ENCODE peak calls at places on chromosomes 4 and X, in nine cellular contexts. Z is astrocyte of the cerebellum, J is HFFc6, G is fibroblast of lung, B is MCF 10A, P is cardiac fibroblast, E is mucosa of descending colon, O is HCT116, X is OCI-LY7. T is an unnamed sample.

GRCh38 chrX:18210470-18210869 is 10.2 kb downstream of the BEND2 start:
- DNase-seq in G (peak), E (no peak), Z (peak), O (no peak), J (no peak), B (no peak), X (no peak), P (peak), T (no peak)

GRCh38 chr4:185801471-185801870 is 10.5 kb downstream of the SORBS2 start:
- DNase-seq in Z (no peak), X (no peak), J (no peak), O (no peak), B (no peak), P (no peak), E (no peak), G (no peak), T (no peak)

GRCh38 chr4:15396157-15396800 is 31.6 kb upstream of the C1QTNF7 start:
- DNase-seq in E (no peak), Z (peak), J (peak), X (peak), B (peak), G (peak), O (peak), P (peak), T (no peak)

GRCh38 chr4:40205259-40206198 is 8.7 kb downstream of the RHOH start:
- DNase-seq in Z (no peak), X (peak), O (no peak), E (no peak), B (no peak), P (no peak), G (no peak), J (no peak), T (no peak)

GRCh38 chr4:90187148-90187884 is 60.1 kb downstream of the CCSER1 start:
- DNase-seq in J (no peak), E (no peak), Z (no peak), B (no peak), G (no peak), X (no peak), P (no peak), O (no peak), T (no peak)

GRCh38 chrX:12974797-12975669 is at the start of gene TMSB4X:
- DNase-seq in X (peak), Z (no peak), J (peak), P (peak), B (peak), O (no peak), E (peak), G (peak), T (no peak)

GRCh38 chrX:77114501-77114900 is 332.7 kb upstream of the FGF16 start:
- DNase-seq in P (no peak), Z (no peak), G (no peak), J (no peak), O (no peak), X (no peak), B (no peak), E (no peak), T (no peak)

GRCh38 chr4:158015241-158015640 is 157.6 kb downstream of the GASK1B start:
- DNase-seq in Z (no peak), O (no peak), G (peak), B (no peak), J (peak), E (no peak), X (no peak), P (peak), T (no peak)

GRCh38 chr4:139975830-139976272 is 178.1 kb downstream of the MAML3 start:
- DNase-seq in Z (no peak), P (peak), E (no peak), B (peak), G (peak), O (no peak), X (peak), J (no peak), T (no peak)

GRCh38 chr4:174023641-174024040 is 259.8 kb downstream of the FBXO8 start:
- DNase-seq in E (no peak), J (no peak), X (no peak), G (no peak), Z (no peak), B (peak), P (no peak), O (no peak), T (no peak)

GRCh38 chr4:168141733-168142132 is 49.4 kb downstream of the ANXA10 start:
- DNase-seq in X (no peak), P (no peak), G (no peak), J (no peak), B (no peak), Z (no peak), E (no peak), O (no peak), T (no peak)

GRCh38 chr4:145279122-145279960 is 99.0 kb upstream of the OTUD4 start:
- DNase-seq in X (no peak), P (peak), O (no peak), G (peak), Z (no peak), B (peak), E (no peak), J (peak), T (no peak)

GRCh38 chr4:14023036-14023435 is 395.5 kb upstream of the BOD1L1 start:
- DNase-seq in J (peak), E (no peak), O (no peak), P (no peak), Z (no peak), G (no peak), B (no peak), X (no peak), T (no peak)

GRCh38 chr4:15314974-15315373 is 112.9 kb upstream of the C1QTNF7 start:
- DNase-seq in X (no peak), Z (no peak), P (no peak), B (no peak), E (no peak), O (no peak), G (no peak), J (no peak), T (no peak)

GRCh38 chr4:34182346-34182745 is 2062.0 kb downstream of the ARAP2 start:
- DNase-seq in B (peak), E (no peak), G (peak), Z (no peak), O (no peak), X (no peak), P (peak), J (peak), T (no peak)

GRCh38 chr4:8112036-8112576 is 46.5 kb downstream of the ABLIM2 start:
- DNase-seq in X (no peak), B (no peak), Z (no peak), E (no peak), O (no peak), P (no peak), G (no peak), J (no peak), T (no peak)

GRCh38 chrX:101219840-101220191 is 230 bp downstream of the DRP2 start:
- DNase-seq in B (no peak), X (no peak), G (peak), O (no peak), P (peak), J (peak), E (no peak), Z (no peak), T (no peak)

GRCh38 chr4:187294861-187295260 is 571.2 kb upstream of the FAT1 start:
- DNase-seq in E (no peak), X (no peak), J (peak), P (no peak), Z (no peak), G (peak), O (no peak), B (peak), T (no peak)

GRCh38 chr4:77777135-77777777 is 41.9 kb downstream of the CNOT6L start:
- DNase-seq in O (no peak), G (peak), X (no peak), J (peak), P (peak), Z (no peak), B (peak), E (no peak), T (no peak)

GRCh38 chr4:66569228-66569627 is 898.9 kb upstream of the EPHA5 start:
- DNase-seq in E (no peak), O (no peak), X (no peak), J (no peak), G (no peak), P (no peak), Z (no peak), B (no peak), T (no peak)

GRCh38 chrX:132463411-132463810 is 25.4 kb downstream of the MBNL3 start:
- DNase-seq in X (no peak), E (no peak), P (no peak), B (peak), J (no peak), Z (no peak), G (peak), O (peak), T (no peak)

GRCh38 chrX:69361286-69361926 is 142.7 kb upstream of the NALF2 start:
- DNase-seq in G (peak), P (peak), X (no peak), E (no peak), J (peak), O (no peak), Z (no peak), B (peak), T (no peak)

GRCh38 chr4:173990126-173990878 is 293.2 kb downstream of the FBXO8 start:
- DNase-seq in E (no peak), B (peak), P (peak), Z (peak), X (peak), G (peak), O (peak), J (peak), T (no peak)

GRCh38 chrX:48306175-48306574 is 50.3 kb downstream of the SSX3 start:
- DNase-seq in Z (no peak), J (no peak), G (no peak), X (no peak), E (no peak), B (no peak), O (no peak), P (no peak), T (no peak)

GRCh38 chrX:122626871-122627270 is 557.2 kb upstream of the GRIA3 start:
- DNase-seq in X (no peak), E (no peak), P (no peak), G (no peak), O (no peak), B (peak), J (no peak), Z (no peak), T (no peak)

GRCh38 chrX:38859602-38860001 is 58.3 kb downstream of the MID1IP1 start:
- DNase-seq in J (peak), E (no peak), X (no peak), Z (no peak), B (no peak), P (peak), G (peak), O (no peak), T (no peak)

GRCh38 chrX:40127052-40127451 is 29.3 kb upstream of the BCOR start:
- DNase-seq in G (no peak), O (no peak), J (peak), X (peak), B (no peak), Z (no peak), P (no peak), E (no peak), T (no peak)

GRCh38 chr4:185003596-185004351 is 14.5 kb upstream of the HELT start:
- DNase-seq in P (no peak), J (no peak), B (no peak), X (no peak), G (no peak), O (no peak), E (no peak), Z (no peak), T (no peak)

GRCh38 chr4:22483551-22483981 is 32.3 kb downstream of the ADGRA3 start:
- DNase-seq in O (no peak), G (peak), J (peak), X (no peak), B (peak), Z (no peak), P (peak), E (no peak), T (no peak)
- TF ChIP-seq CTCF in O (no peak), G (no peak), J (no peak), X (no peak), B (no peak), Z (no peak), P (no peak), E (no peak), T (no peak)

DNA sequence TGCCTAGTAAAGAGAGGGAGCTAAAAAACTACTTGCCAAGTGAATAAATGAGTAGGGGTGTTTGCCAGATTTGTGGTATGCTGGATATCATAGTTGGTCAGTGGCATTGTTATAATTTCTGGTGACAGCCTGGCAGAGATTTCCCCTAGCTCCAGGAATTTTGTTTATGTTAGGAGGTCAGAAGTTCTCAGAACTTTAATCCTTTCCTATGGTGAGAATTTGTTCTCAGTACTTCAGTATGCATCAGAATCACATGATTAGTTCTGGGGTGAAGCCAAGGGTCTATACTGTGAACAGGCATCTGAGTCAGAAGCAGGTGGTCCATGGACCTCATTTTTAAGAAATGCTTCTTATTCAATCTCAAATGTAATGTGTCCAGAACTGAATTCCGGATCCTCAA is 10.5 kb downstream of the RASSF6 start:
- DNase-seq in O (no peak), P (peak), X (no peak), E (no peak), J (no peak), B (peak), Z (peak), G (peak), T (peak)
- TF ChIP-seq CTCF in O (no peak), P (no peak), X (no peak), E (no peak), J (no peak), B (no peak), Z (no peak), G (no peak), T (no peak)

GRCh38 chr4:65089666-65090065 is 580.6 kb downstream of the EPHA5 start:
- DNase-seq in J (no peak), G (no peak), P (peak), B (peak), X (no peak), Z (no peak), O (no peak), E (no peak), T (no peak)
- TF ChIP-seq CTCF in J (no peak), G (no peak), P (peak), B (peak), X (peak), Z (peak), O (no peak), E (no peak), T (peak)

GRCh38 chrX:129754266-129755024 is 15.7 kb downstream of the XPNPEP2 start:
- DNase-seq in P (no peak), B (no peak), X (no peak), Z (no peak), G (no peak), E (no peak), J (no peak), O (no peak), T (no peak)
- TF ChIP-seq CTCF in P (peak), B (peak), X (peak), Z (peak), G (no peak), E (no peak), J (peak), O (peak), T (peak)

GRCh38 chr4:41725254-41725653 is 23.3 kb downstream of the PHOX2B start:
- DNase-seq in J (no peak), B (no peak), Z (no peak), E (no peak), O (no peak), G (no peak), P (no peak), X (no peak), T (no peak)
- TF ChIP-seq CTCF in J (peak), B (peak), Z (no peak), E (no peak), O (peak), G (peak), P (no peak), X (peak), T (peak)

DNA sequence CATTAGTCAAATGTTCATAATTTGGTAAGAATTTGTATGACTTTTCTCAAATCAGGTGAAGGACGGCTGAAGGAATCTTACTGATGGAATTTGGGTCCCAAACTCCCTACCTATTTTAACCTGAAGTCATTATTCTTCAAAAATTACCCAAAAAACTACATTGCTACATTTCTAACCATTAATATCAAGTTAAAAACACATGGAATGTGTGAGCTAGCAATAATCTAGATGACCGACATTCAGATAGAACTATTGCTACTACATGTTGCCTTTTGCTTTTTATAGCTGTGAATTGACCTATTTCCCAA is 25.3 kb upstream of the WWC2 start:
- DNase-seq in B (no peak), P (no peak), E (no peak), G (no peak), O (no peak), J (no peak), X (no peak), Z (no peak), T (no peak)
- TF ChIP-seq CTCF in B (no peak), P (no peak), E (no peak), G (no peak), O (no peak), J (peak), X (peak), Z (no peak), T (no peak)

DNA sequence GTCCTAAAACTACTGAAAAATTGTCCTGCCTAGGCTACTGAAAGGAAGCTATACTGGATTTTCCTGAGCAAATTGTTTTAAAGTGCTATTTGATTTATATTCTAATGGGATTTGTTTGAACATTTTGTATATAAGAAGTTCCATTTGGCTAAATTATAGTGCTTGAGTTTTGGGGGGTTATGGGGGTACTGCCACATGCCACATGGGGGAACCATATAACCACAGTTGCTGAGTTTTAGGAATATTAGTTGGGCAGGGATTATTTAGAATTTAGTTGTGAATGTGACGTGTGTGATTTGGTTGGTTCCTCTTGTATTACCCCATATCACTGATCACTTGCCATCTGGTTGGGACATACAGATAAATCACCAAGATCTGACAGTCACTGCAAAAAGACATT is 224.5 kb upstream of the TAPT1 start:
- DNase-seq in O (no peak), Z (no peak), B (no peak), J (no peak), X (no peak), E (no peak), G (peak), P (peak), T (no peak)
- TF ChIP-seq CTCF in O (no peak), Z (peak), B (peak), J (peak), X (no peak), E (no peak), G (peak), P (peak), T (peak)

T was measured in epithelial cell of proximal tubule.